ENCODE peak calls at places on chromosome 12, in four cellular contexts. D, J, O and Z are unnamed samples.
A peak's percentile ranks its signal among the peaks of the same experiment; 100 is the strongest.

GRCh38 chr12:79871621-79872020 is 63.3 kb downstream of the PPP1R12A start:
- DNase-seq in D (no peak), J (no peak), O (no peak), Z (no peak)

GRCh38 chr12:59164991-59165718 is 244.9 kb upstream of the LRIG3 start:
- DNase-seq in O (no peak), J (no peak), D (no peak), Z (no peak)

GRCh38 chr12:85509857-85510256 is 229.8 kb downstream of the ALX1 start:
- DNase-seq in D (no peak), O (no peak), J (no peak), Z (no peak)

GRCh38 chr12:7221486-7221885 is 32.0 kb downstream of the PEX5 start:
- DNase-seq in O (no peak), D (no peak), J (no peak), Z (no peak)

GRCh38 chr12:25769076-25769945 is 189.2 kb upstream of the RASSF8 start:
- DNase-seq in J (no peak), O (no peak), D (no peak), Z (no peak)

GRCh38 chr12:29728033-29728432 is 55.7 kb downstream of the TMTC1 start:
- DNase-seq in D (no peak), O (no peak), J (no peak), Z (no peak)

GRCh38 chr12:106753526-106753925 is 21.0 kb upstream of the RIC8B start:
- DNase-seq in O (no peak), J (no peak), D (no peak), Z (peak; percentile 7)

GRCh38 chr12:29893002-29893401 is 109.3 kb upstream of the TMTC1 start:
- DNase-seq in J (no peak), D (no peak), O (no peak), Z (no peak)

GRCh38 chr12:129753596-129753995 is 150.2 kb downstream of the TMEM132D start:
- DNase-seq in O (no peak), D (no peak), J (no peak), Z (no peak)

GRCh38 chr12:109271418-109271817 is 37.7 kb downstream of the FOXN4 start:
- DNase-seq in D (no peak), O (no peak), J (no peak), Z (no peak)

GRCh38 chr12:106138646-106139421 is at the start of gene NUAK1:
- DNase-seq in J (peak; percentile 58), D (peak; percentile 75), O (peak; percentile 64), Z (peak; percentile 74)

GRCh38 chr12:15831315-15831993 is 42.3 kb upstream of the EPS8 start:
- DNase-seq in D (no peak), O (no peak), J (no peak), Z (no peak)

DNA sequence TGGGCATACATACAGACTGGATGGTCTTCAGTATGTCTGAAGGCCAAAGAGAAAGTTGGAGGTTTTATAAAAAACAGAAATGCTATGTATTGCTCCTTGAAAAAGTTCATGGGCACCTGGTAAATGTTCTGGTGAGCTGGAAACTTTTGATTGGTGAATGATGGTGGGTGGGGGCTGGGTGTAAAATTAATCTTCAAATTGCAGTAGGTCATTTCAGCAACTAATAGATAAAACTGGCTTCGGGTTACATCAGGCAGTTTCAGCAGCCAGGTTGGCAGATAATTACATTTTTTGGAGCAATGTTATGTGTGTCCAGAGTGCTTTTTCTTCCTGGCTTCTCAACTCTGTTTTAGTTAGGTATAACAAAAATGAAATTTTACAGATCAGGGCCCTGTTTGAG is 35.3 kb downstream of the SDR9C7 start:
- DNase-seq in O (no peak), D (no peak), J (no peak), Z (no peak)
- TF ChIP-seq POLR2A in O (no peak), D (no peak), J (no peak), Z (no peak)

DNA sequence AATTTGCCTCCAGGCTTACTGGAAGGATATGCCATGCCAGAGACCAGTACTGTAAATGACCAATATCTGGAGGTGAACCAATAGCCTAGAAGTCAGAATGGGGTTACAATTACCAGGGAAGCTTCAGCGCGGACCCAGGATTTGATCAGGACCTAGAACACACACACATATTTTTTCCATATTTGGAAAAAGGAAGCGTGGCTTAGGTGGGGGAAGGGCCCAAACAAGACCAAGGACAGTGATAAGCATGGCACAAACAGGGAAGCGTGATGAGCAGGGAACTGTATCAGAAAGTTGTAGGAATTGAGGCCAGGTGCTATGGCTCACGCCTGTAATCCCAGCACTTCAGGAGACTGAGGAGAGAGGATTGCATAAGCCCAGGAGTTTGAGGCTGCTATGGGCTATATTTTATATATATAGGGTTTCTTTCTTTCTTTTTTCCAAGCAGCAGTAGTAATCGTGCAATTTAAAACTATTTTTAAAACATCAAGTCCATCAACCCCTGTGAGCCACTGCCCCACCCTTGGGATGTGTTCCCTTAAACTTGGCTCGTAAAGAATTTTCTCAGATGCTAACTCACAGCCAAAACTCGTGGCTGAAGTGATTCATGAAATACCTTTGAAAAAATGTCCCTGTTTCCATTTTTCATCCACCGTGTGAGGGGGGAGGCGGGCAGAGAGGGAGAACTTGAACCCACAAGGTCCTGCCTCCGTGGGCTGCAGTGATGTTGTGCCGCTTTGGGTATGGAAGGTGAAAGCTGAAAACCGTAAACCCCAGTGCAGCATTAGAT is 16.7 kb downstream of the HRK start:
- DNase-seq in O (no peak), D (no peak), J (peak; percentile 56), Z (no peak)
- H3K27ac ChIP-seq in O (no peak overlapping the region), D (no peak overlapping the region), J (no peak overlapping the region), Z (no peak overlapping the region)

DNA sequence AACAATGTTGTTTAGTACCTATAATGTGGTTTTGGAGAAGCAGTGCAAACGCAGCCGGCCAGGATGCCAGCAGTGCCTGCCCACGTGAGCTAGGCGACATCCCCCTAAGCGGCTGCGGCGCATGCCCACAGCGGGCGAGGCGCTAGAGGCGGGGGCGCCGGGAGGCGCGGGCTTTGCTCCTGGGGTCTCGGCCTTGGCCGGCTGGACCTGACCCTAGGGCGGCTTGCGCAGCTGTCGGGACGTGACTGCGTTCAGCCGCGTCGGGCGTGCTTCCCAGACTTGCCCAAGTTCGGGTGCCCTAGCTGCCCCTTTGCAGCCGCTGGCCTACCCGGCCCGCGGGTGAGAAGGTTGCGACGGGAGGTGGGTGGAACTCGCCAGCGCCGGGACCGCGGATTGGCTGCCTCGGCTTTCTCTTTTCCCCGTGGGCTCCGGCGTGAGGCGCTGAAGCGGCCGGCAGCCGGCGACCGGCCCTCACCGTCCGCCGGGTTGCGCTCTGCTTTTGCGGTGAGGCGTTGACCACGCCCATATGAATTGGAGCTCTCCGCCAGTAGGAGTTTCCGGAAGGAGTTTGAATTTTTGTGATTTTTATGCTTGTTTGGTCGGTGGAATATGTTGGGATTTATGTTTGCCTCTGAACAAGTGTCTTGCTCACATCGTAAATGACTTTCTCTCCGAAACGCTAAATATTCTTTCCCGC is at the start of gene TMEM19:
- DNase-seq in J (peak; percentile 93), O (peak; percentile 82), D (peak; percentile 94), Z (peak; percentile 92)
- TF ChIP-seq CTCF in J (no peak), O (no peak), D (no peak), Z (no peak)

GRCh38 chr12:124862768-124863408 is 776 bp downstream of the SCARB1 start:
- DNase-seq in D (no peak), O (no peak), J (peak; percentile 60), Z (peak; percentile 51)
- TF ChIP-seq POLR2A in D (no peak), O (no peak), J (no peak), Z (no peak)

DNA sequence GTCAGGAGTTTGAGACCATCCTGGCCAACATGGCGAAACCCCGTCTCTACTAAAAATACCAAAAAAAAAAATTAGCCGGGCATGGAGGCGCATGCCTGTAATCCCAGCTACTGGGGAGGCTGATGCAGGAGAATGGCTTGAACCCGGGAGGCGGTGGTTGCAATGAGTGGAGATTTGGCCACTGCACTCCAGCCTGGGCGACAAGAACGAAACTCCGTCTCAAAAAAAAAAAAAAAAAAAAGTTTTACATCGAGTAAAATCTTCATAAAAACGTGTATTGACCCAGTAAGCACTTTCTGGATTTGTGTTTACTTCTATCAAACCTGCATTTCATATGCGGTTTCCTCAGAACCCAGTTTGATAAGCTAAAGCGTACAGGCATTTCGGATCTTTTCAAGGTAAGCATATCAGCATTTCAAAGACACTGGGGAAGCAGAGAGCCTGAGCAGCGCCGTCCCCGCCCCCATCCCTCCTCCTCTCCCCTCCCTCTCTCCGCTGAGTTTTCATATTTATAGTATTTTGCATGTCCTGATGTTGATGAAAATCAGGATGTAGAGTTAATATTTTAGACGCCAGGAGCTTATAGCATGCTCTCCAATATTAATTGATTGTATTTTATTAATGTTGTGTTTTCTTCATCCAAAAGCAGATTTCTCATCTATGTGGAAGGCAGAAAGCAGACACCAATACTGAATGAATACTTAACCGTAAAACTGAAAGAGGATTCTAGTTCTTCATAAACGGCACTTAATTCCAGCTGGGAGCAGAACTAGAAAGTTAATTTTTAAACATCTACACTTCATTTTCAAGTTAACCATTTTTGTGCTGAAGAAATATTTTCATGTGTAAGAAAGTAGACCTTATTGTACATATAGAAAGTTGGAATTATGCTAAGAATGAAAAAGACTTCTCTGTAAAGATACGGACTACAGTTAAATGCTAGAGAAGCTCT is 9.2 kb upstream of the HIP1R start:
- DNase-seq in D (peak; percentile 59), J (no peak), O (no peak), Z (peak; percentile 29)
- H3K27ac ChIP-seq in D (no peak overlapping the region), J (no peak overlapping the region), O (no peak overlapping the region), Z (no peak overlapping the region)

GRCh38 chr12:117878598-117878997 is 90.2 kb downstream of the KSR2 start:
- DNase-seq in D (no peak), O (no peak), J (no peak), Z (no peak)

GRCh38 chr12:117875652-117876491 is 92.9 kb downstream of the KSR2 start:
- DNase-seq in J (peak; percentile 30), O (no peak), D (no peak), Z (peak; percentile 41)

GRCh38 chr12:117874842-117875434 is 93.9 kb downstream of the KSR2 start:
- DNase-seq in D (peak; percentile 76), O (peak; percentile 35), J (peak; percentile 84), Z (peak; percentile 67)

GRCh38 chr12:117872521-117873169 is 96.1 kb downstream of the KSR2 start:
- DNase-seq in O (no peak), J (no peak), D (no peak), Z (no peak)

GRCh38 chr12:117876492-117876816 is 92.3 kb downstream of the KSR2 start:
- DNase-seq in D (no peak), J (no peak), O (no peak), Z (no peak)
- TF ChIP-seq CTCF in D (no peak), J (no peak), O (no peak), Z (no peak)

GRCh38 chr12:125314051-125314882 is 249.0 kb downstream of the AACS start:
- DNase-seq in D (no peak), J (no peak), O (no peak), Z (no peak)
- TF ChIP-seq POLR2A in D (no peak), J (no peak), O (no peak), Z (no peak)

GRCh38 chr12:46965137-46965536 is 114.3 kb upstream of the PCED1B start:
- DNase-seq in D (no peak), J (no peak), O (no peak), Z (no peak)

GRCh38 chr12:46970636-46971035 is 108.8 kb upstream of the PCED1B start:
- DNase-seq in J (no peak), O (no peak), D (no peak), Z (no peak)

GRCh38 chr12:46963977-46964376 is 115.4 kb upstream of the PCED1B start:
- DNase-seq in D (no peak), J (peak; percentile 23), O (no peak), Z (no peak)

GRCh38 chr12:46964496-46965098 is 114.8 kb upstream of the PCED1B start:
- DNase-seq in D (no peak), J (no peak), O (no peak), Z (no peak)

GRCh38 chr12:46965880-46966279 is 113.5 kb upstream of the PCED1B start:
- DNase-seq in J (no peak), D (no peak), O (no peak), Z (no peak)
- H3K27ac ChIP-seq in J (no peak overlapping the region), D (peak overlapping the region; percentile 67), O (no peak overlapping the region), Z (no peak overlapping the region)